ENCODE peak calls at places on chromosomes 2 and 18, in six cellular contexts. U is tibial nerve, T is lower lobe of right lung, Q is tibial artery, B is A549, G is Peyer's patch. J is an unnamed sample. For H3K4me1, the result is how much of the 10 kb centered on the place peaks cover.

GRCh38 chr2:62203459-62203858 is 7.5 kb downstream of the B3GNT2 start:
- DNase-seq in U (no peak), T (no peak), Q (no peak), B (no peak), G (no peak), J (no peak)

GRCh38 chr18:34117319-34117718 is 107.4 kb downstream of the NOL4 start:
- DNase-seq in U (no peak), T (no peak), Q (no peak), B (no peak), G (no peak), J (no peak)

GRCh38 chr2:216717907-216718615 is 22.7 kb upstream of the IGFBP5 start:
- DNase-seq in U (no peak), T (no peak), Q (no peak), B (no peak), G (no peak), J (no peak)

GRCh38 chr2:20992201-20992711 is 51.6 kb downstream of the APOB start:
- DNase-seq in U (no peak), T (no peak), Q (peak), B (no peak), G (no peak), J (peak)

GRCh38 chr2:74290066-74290465 is 53.1 kb downstream of the SLC4A5 start:
- DNase-seq in U (no peak), T (no peak), Q (no peak), B (no peak), G (no peak), J (peak)

GRCh38 chr2:85195956-85196355 is 62.8 kb downstream of the TCF7L1 start:
- DNase-seq in U (no peak), T (no peak), Q (no peak), B (no peak), G (no peak), J (no peak)

GRCh38 chr18:27135504-27136207 is 49.5 kb downstream of the CHST9 start:
- DNase-seq in U (no peak), T (no peak), Q (no peak), B (no peak), G (no peak), J (no peak)

GRCh38 chr18:27778441-27778840 is 398.5 kb downstream of the CDH2 start:
- DNase-seq in U (no peak), T (no peak), Q (no peak), B (no peak), G (no peak), J (no peak)

GRCh38 chr2:182949572-182950189 is 83.2 kb upstream of the FRZB start:
- DNase-seq in U (no peak), T (no peak), Q (no peak), B (no peak), G (no peak), J (no peak)

GRCh38 chr18:25672490-25672889 is 320.5 kb upstream of the ZNF521 start:
- DNase-seq in U (no peak), T (no peak), Q (no peak), B (no peak), G (no peak), J (peak)

GRCh38 chr2:183049420-183049819 is 11.2 kb upstream of the NCKAP1 start:
- DNase-seq in U (no peak), T (no peak), Q (no peak), B (no peak), G (no peak), J (no peak)

GRCh38 chr2:61834893-61835292 is 19.0 kb downstream of the FAM161A start:
- DNase-seq in U (no peak), T (no peak), Q (no peak), B (no peak), G (no peak), J (no peak)

GRCh38 chr2:164617466-164617865 is 3.8 kb downstream of the GRB14 start:
- DNase-seq in U (no peak), T (no peak), Q (no peak), B (no peak), G (no peak), J (no peak)

GRCh38 chr2:120436460-120436739 is 90.5 kb downstream of the INHBB start:
- DNase-seq in U (peak), T (no peak), Q (no peak), B (no peak), G (no peak), J (no peak)

GRCh38 chr2:27118525-27119329 is at the start of gene CGREF1:
- DNase-seq in U (no peak), T (no peak), Q (no peak), B (peak), G (peak), J (peak)

GRCh38 chr2:208406474-208407451 is at the start of gene PTH2R:
- DNase-seq in U (no peak), T (peak), Q (no peak), B (no peak), G (peak), J (peak)

GRCh38 chr18:79871481-79872091 is 73.8 kb downstream of the KCNG2 start:
- DNase-seq in U (no peak), T (no peak), Q (no peak), B (no peak), G (no peak), J (no peak)

GRCh38 chr2:141611143-141611571 is 519.7 kb downstream of the LRP1B start:
- DNase-seq in U (no peak), T (no peak), Q (no peak), B (no peak), G (no peak), J (no peak)

GRCh38 chr2:105328281-105329196 is 996 bp downstream of the TGFBRAP1 start:
- DNase-seq in U (peak), T (no peak), Q (peak), B (no peak), G (peak), J (no peak)

GRCh38 chr18:49486617-49486958 is 446 bp downstream of the C18orf32 start:
- DNase-seq in U (no peak), T (no peak), Q (no peak), B (no peak), G (no peak), J (no peak)

GRCh38 chr18:6059551-6059950 is 164.2 kb upstream of the TMEM200C start:
- DNase-seq in U (no peak), T (no peak), Q (no peak), B (no peak), G (no peak), J (no peak)

GRCh38 chr2:178700922-178701342 is 106.3 kb downstream of the TTN start:
- DNase-seq in U (no peak), T (no peak), Q (no peak), B (peak), G (no peak), J (no peak)

GRCh38 chr18:77129150-77129551 is 3.4 kb downstream of the MBP start:
- DNase-seq in U (no peak), T (no peak), Q (no peak), B (no peak), G (no peak), J (no peak)

GRCh38 chr2:183927367-183928355 is 670.7 kb upstream of the ZNF804A start:
- DNase-seq in U (peak), T (no peak), Q (no peak), B (no peak), G (no peak), J (no peak)

GRCh38 chr2:144890828-144891227 is 370.9 kb upstream of the ZEB2 start:
- DNase-seq in U (no peak), T (no peak), Q (no peak), B (peak), G (no peak), J (no peak)

GRCh38 chr2:72457801-72458516 is 310.3 kb upstream of the CYP26B1 start:
- DNase-seq in U (no peak), T (no peak), Q (no peak), B (no peak), G (no peak), J (no peak)

GRCh38 chr2:115807302-115807701 is 1364.9 kb downstream of the DPP10 start:
- DNase-seq in U (no peak), T (no peak), Q (no peak), B (no peak), G (no peak), J (no peak)

GRCh38 chr2:29196792-29197788 is 81.9 kb downstream of the CLIP4 start:
- DNase-seq in U (peak), T (peak), Q (no peak), B (peak), G (peak), J (peak)

GRCh38 chr18:62838475-62839098 is 123.2 kb downstream of the PHLPP1 start:
- DNase-seq in U (no peak), T (no peak), Q (no peak), B (no peak), G (no peak), J (no peak)

GRCh38 chr2:131521961-131522781 is 5.5 kb upstream of the CCDC74A start:
- DNase-seq in U (no peak), T (no peak), Q (no peak), B (no peak), G (peak), J (peak)

GRCh38 chr2:3462493-3463104 is 56.7 kb downstream of the ADI1 start:
- DNase-seq in U (no peak), T (peak), Q (peak), B (no peak), G (no peak), J (peak)

DNA sequence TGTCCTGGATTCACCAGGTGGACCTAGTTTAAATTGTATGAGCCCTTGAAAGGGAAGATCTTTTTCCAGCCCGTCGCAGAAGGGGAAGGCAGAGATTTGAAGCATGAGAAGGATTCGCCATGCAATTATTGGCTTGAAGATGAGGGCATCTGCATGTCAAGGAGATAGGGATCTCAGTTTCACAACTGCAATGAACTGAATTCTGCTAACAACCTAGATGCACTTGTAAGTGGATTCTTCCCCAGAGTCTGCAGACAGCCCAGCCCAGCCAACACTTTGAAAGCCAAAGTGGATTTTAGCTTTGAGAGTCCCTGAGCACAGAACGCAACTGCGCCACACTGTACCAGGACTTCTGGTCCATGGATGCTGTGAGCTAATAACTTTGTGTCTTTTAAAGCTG is 286.0 kb downstream of the TSN start:
- DNase-seq in U (no peak), T (no peak), Q (no peak), B (no peak), G (no peak), J (no peak)
- H3K4me1 ChIP-seq in U (under half), T (under half), Q (under half), B (under half), G (under half), J (under half)

GRCh38 chr2:98580656-98581284 is 27.5 kb downstream of the COA5 start:
- DNase-seq in U (no peak), T (no peak), Q (no peak), B (no peak), G (no peak), J (no peak)

GRCh38 chr2:98578231-98578630 is 30.1 kb downstream of the COA5 start:
- DNase-seq in U (no peak), T (no peak), Q (no peak), B (no peak), G (no peak), J (no peak)

GRCh38 chr2:98579926-98580325 is 28.4 kb downstream of the COA5 start:
- DNase-seq in U (no peak), T (no peak), Q (no peak), B (no peak), G (no peak), J (no peak)

GRCh38 chr2:98576666-98577312 is 31.5 kb downstream of the COA5 start:
- DNase-seq in U (no peak), T (no peak), Q (no peak), B (no peak), G (no peak), J (no peak)

DNA sequence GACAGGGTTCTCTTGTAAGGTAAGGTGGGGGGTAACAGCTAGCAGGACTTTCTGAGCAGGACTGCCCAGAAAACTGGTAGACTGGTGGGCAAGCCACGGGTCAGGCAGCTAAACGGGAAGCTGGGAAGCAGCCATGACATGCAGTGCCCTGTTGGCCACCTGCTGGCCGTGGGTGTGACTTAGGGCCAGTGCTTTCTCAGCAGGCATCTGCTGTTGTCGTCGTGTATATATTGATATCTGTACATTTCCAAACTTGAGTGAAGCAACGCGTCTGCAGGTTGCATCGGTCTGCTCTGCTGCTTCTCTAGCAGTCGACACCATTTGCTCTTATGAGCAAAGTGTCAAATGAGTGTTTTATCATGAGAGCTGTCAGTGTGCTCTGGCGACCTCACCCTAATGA is 31.0 kb downstream of the COA5 start:
- DNase-seq in U (no peak), T (no peak), Q (no peak), B (no peak), G (no peak), J (no peak)
- TF ChIP-seq CTCF in U (no peak), T (no peak), Q (no peak), B (no peak), G (no peak), J (peak)

GRCh38 chr2:225011585-225011984 is 30.7 kb downstream of the DOCK10 start:
- DNase-seq in U (no peak), T (no peak), Q (no peak), B (no peak), G (no peak), J (no peak)
- H3K4me1 ChIP-seq in U (under half), T (under half), Q (under half), B (half or more), G (under half), J (under half)

GRCh38 chr2:238346539-238346938 is 26.2 kb downstream of the TRAF3IP1 start:
- DNase-seq in U (no peak), T (no peak), Q (no peak), B (no peak), G (no peak), J (no peak)

GRCh38 chr2:238341536-238341935 is 21.2 kb downstream of the TRAF3IP1 start:
- DNase-seq in U (no peak), T (no peak), Q (no peak), B (no peak), G (no peak), J (no peak)

GRCh38 chr2:238344517-238344916 is 24.2 kb downstream of the TRAF3IP1 start:
- DNase-seq in U (no peak), T (no peak), Q (no peak), B (no peak), G (no peak), J (no peak)

GRCh38 chr2:238344035-238344434 is 23.7 kb downstream of the TRAF3IP1 start:
- DNase-seq in U (no peak), T (no peak), Q (no peak), B (no peak), G (no peak), J (no peak)

DNA sequence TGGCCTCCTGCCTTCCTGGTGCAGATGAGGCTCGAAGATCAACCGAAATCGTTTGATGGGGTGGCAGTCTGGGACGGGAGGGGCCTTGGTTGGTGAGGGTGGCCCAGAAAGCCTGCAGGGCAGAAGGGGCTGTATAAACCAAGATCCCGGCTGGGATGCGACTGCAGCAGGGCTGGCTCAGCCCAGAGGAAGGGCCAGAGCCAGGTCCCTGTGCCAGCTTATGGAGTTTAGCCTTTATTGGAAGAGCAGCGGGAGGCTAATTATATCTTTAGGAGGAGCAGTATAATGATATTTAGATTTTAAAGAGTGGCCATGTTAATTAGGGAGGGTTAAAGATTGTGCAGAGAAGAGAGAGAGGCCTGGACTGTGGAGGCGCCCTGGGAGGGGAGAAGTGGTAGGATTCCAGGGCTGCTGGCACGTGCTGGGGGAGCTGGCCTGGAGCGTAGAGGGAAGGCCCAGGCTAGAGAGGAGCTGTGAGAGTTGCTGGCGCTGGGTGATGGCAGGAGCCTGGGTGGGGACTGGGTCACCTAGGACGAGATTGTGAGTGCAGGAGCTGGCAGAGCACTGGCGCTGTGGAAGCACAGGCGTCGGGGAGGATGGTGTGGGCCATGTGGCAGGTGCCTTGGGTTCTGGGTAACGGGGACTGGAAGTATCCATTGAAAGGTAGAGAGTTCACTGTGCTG is 25.1 kb downstream of the TRAF3IP1 start:
- DNase-seq in U (no peak), T (no peak), Q (no peak), B (no peak), G (no peak), J (no peak)
- TF ChIP-seq CTCF in U (no peak), T (no peak), Q (no peak), B (no peak), G (no peak), J (no peak)

GRCh38 chr18:31042068-31042390 is 513 bp downstream of the DSC3 start:
- DNase-seq in U (no peak), T (no peak), Q (no peak), B (no peak), G (no peak), J (no peak)

GRCh38 chr18:31040982-31041345 is 1.6 kb downstream of the DSC3 start:
- DNase-seq in U (no peak), T (no peak), Q (no peak), B (no peak), G (no peak), J (no peak)

GRCh38 chr18:31039426-31039825 is 3.1 kb downstream of the DSC3 start:
- DNase-seq in U (no peak), T (no peak), Q (no peak), B (no peak), G (no peak), J (no peak)

GRCh38 chr18:31042391-31043181 is at the start of gene DSC3:
- DNase-seq in U (no peak), T (peak), Q (peak), B (peak), G (peak), J (peak)

GRCh38 chr18:31041346-31042067 is 1.0 kb downstream of the DSC3 start:
- DNase-seq in U (no peak), T (peak), Q (no peak), B (no peak), G (peak), J (no peak)
- H3K4me1 ChIP-seq in U (under half), T (under half), Q (under half), B (under half), G (under half), J (under half)

DNA sequence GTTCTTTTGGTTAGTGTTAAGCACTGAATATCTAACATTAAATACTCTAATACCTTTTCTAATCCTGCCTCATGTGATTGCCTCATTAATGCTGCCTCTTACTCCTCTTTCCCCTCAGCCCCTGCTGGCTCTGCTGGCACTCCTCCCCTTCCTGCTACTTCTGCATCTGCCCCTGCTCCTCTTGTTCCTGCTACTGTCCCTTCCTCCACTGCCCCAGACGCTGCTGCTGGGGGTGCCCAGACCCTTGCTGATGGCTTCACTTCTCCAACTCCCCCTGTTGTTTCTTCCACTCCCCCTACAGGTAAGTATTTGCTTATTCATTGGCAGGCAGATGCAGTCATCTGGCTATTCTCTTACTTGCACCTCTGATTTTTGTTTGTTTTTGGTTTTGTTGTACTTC is 68.5 kb downstream of the ABI2 start:
- DNase-seq in U (no peak), T (no peak), Q (no peak), B (peak), G (no peak), J (peak)
- TF ChIP-seq CTCF in U (no peak), T (no peak), Q (no peak), B (peak), G (no peak), J (peak)